ENCODE peak calls at places on chromosomes 5 and 9, in six cellular contexts. R is CD8-positive, alpha-beta T cell; S is lower lobe of right lung; F is prostate gland; E is gastrocnemius medialis; Z is CD4-positive, CD25-positive, alpha-beta regulatory T cell. D is an unnamed sample.

GRCh38 chr5:159263569-159263905 is 447 bp downstream of the UBLCP1 start:
- DNase-seq in R (no peak), S (no peak), F (no peak), E (no peak), Z (no peak), D (no peak)

GRCh38 chr5:3006961-3007551 is 255.6 kb upstream of the IRX2 start:
- DNase-seq in R (no peak), S (no peak), F (no peak), E (no peak), Z (no peak), D (no peak)

GRCh38 chr5:179287631-179288030 is 57.6 kb downstream of the ADAMTS2 start:
- DNase-seq in R (no peak), S (peak), F (no peak), E (no peak), Z (no peak), D (peak)

GRCh38 chr5:178831049-178831448 is 28.7 kb upstream of the ZNF354B start:
- DNase-seq in R (no peak), S (no peak), F (no peak), E (no peak), Z (no peak), D (no peak)

GRCh38 chr9:96219615-96220257 is 82.2 kb downstream of the HSD17B3 start:
- DNase-seq in R (peak), S (peak), F (no peak), E (no peak), Z (no peak), D (peak)

GRCh38 chr5:178869577-178869976 is 9.8 kb downstream of the ZNF354B start:
- DNase-seq in R (no peak), S (no peak), F (no peak), E (no peak), Z (no peak), D (no peak)

GRCh38 chr5:160697281-160697680 is 154.7 kb downstream of the ATP10B start:
- DNase-seq in R (no peak), S (no peak), F (no peak), E (no peak), Z (no peak), D (no peak)

GRCh38 chr5:134509308-134510040 is 16.0 kb upstream of the JADE2 start:
- DNase-seq in R (no peak), S (no peak), F (no peak), E (peak), Z (no peak), D (no peak)

GRCh38 chr9:107895524-107896001 is 406.0 kb upstream of the KLF4 start:
- DNase-seq in R (no peak), S (no peak), F (no peak), E (no peak), Z (no peak), D (no peak)

GRCh38 chr5:159017787-159018186 is 81.9 kb downstream of the EBF1 start:
- DNase-seq in R (no peak), S (no peak), F (no peak), E (peak), Z (no peak), D (peak)

GRCh38 chr5:154397652-154398406 is 48.0 kb upstream of the SAP30L start:
- DNase-seq in R (no peak), S (peak), F (no peak), E (no peak), Z (no peak), D (peak)

GRCh38 chr9:4084440-4084818 is 215.4 kb downstream of the GLIS3 start:
- DNase-seq in R (no peak), S (no peak), F (no peak), E (peak), Z (no peak), D (no peak)

GRCh38 chr5:109451161-109451560 is 41.4 kb upstream of the PJA2 start:
- DNase-seq in R (no peak), S (no peak), F (no peak), E (no peak), Z (no peak), D (no peak)

DNA sequence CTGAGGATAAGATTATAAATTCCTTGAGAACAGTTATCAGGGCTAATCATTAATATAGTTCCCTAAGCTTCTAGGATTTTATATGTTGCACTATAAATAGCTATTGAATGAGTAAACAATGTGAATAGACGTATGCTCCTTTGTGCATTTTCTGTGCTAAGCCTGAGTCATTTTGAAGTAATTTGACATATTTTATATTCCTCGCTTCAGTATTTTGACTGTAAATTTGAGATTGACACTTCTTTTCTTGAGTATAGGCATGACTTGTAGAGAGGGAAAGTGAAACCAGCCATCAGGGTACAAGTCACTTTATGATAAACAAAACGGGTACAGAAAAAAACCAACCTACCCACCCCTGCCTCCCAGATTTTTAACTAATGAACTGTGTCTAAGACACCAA is 367.7 kb upstream of the PRR16 start:
- DNase-seq in R (no peak), S (no peak), F (no peak), E (no peak), Z (no peak), D (no peak)
- H3K27ac ChIP-seq in R (no peak), S (no peak), F (no peak), E (no peak), Z (no peak), D (no peak)

DNA sequence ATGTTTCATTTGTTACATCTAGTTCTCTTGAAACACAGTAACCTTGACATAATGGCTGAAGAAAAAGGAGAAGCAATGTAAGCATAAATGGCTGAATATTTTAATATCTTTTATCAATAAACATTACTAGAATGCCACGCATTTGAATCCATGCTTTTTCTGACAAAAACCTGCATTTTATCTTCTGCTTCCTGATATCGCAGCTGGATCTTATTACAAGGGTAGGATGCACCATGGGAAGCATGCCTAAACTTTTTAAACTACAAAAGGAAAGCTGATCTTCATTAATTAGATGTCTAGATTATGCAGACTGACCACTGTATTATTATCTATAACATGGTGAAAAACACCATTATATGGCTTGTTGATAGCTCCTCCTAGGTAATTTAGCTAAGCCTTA is 156.6 kb downstream of the SLF1 start:
- DNase-seq in R (no peak), S (no peak), F (no peak), E (no peak), Z (no peak), D (no peak)
- H3K4me3 ChIP-seq in R (no peak), S (no peak), F (no peak), E (no peak), Z (no peak), D (no peak)

GRCh38 chr5:83972909-83973308 is 252.3 kb upstream of the HAPLN1 start:
- DNase-seq in R (no peak), S (no peak), F (no peak), E (no peak), Z (no peak), D (no peak)

GRCh38 chr5:83972236-83972635 is 251.6 kb upstream of the HAPLN1 start:
- DNase-seq in R (no peak), S (no peak), F (no peak), E (no peak), Z (no peak), D (no peak)

GRCh38 chr5:83974151-83974822 is 253.6 kb upstream of the HAPLN1 start:
- DNase-seq in R (no peak), S (no peak), F (no peak), E (no peak), Z (no peak), D (no peak)
- H3K27ac ChIP-seq in R (no peak), S (no peak), F (no peak), E (no peak), Z (no peak), D (no peak)

GRCh38 chr9:37010976-37011375 is 23.1 kb downstream of the PAX5 start:
- DNase-seq in R (no peak), S (no peak), F (no peak), E (no peak), Z (no peak), D (no peak)
- H3K4me3 ChIP-seq in R (no peak), S (no peak), F (no peak), E (no peak), Z (no peak), D (no peak)

DNA sequence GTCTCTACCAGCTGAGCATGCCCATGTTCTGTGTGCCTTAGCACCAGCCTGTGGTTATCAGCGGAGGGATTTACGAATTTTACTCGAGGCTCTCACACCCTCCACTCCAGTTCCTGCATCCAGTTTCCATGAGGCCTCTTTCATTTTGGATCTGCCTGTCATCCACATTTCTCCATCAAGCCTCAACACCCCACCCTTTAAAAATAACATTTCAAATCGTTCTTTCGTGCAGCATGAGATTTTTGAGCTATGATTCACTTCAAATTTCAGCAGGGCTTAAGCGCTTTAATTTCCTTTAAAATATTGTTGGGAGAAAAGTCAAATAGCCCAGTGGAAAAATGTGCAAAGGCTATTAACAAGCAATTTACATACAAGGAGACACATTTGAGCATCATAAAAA is 103.1 kb downstream of the MSX2 start:
- DNase-seq in R (no peak), S (no peak), F (no peak), E (no peak), Z (no peak), D (no peak)
- H3K27ac ChIP-seq in R (no peak), S (no peak), F (no peak), E (no peak), Z (no peak), D (no peak)

D was measured in tibial artery.